ENCODE peak calls at places on chromosomes 6 and 20, in four cellular contexts. B, D, U and X are unnamed samples.

GRCh38 chr6:130787726-130788500 is 39.3 kb upstream of the SMLR1 start:
- DNase-seq in B (no peak), D (no peak), U (no peak), X (no peak)

GRCh38 chr6:107114872-107115694 is at the start of gene BEND3:
- DNase-seq in B (peak; percentile 64), D (no peak), U (peak; percentile 91), X (peak; percentile 52)

GRCh38 chr6:106685833-106686232 is 56.5 kb downstream of the QRSL1 start:
- DNase-seq in B (no peak), D (no peak), U (no peak), X (no peak)

GRCh38 chr20:48556956-48557355 is 270.8 kb downstream of the PREX1 start:
- DNase-seq in B (no peak), D (no peak), U (no peak), X (no peak)

GRCh38 chr6:113359155-113360140 is 497.7 kb upstream of the MARCKS start:
- DNase-seq in B (no peak), D (no peak), U (no peak), X (peak; percentile 40)

GRCh38 chr6:137799950-137800568 is 67.0 kb upstream of the TNFAIP3 start:
- DNase-seq in B (no peak), D (no peak), U (no peak), X (peak; percentile 41)

GRCh38 chr20:1635291-1635979 is 15.6 kb upstream of the SIRPB1 start:
- DNase-seq in B (no peak), D (no peak), U (no peak), X (no peak)

GRCh38 chr20:14127831-14128230 is 132.5 kb downstream of the MACROD2 start:
- DNase-seq in B (no peak), D (no peak), U (no peak), X (no peak)

GRCh38 chr6:19472850-19473249 is 364.3 kb upstream of the ID4 start:
- DNase-seq in B (no peak), D (no peak), U (no peak), X (peak; percentile 27)

GRCh38 chr6:46526607-46527006 is 35.4 kb upstream of the RCAN2 start:
- DNase-seq in B (no peak), D (no peak), U (no peak), X (no peak)

GRCh38 chr6:41937881-41938574 is 3.6 kb downstream of the CCND3 start:
- DNase-seq in B (no peak), D (no peak), U (no peak), X (no peak)

GRCh38 chr6:51720327-51720726 is 367.1 kb downstream of the PKHD1 start:
- DNase-seq in B (no peak), D (no peak), U (no peak), X (no peak)
- TF ChIP-seq CTCF in B (no peak), D (no peak), U (no peak), X (no peak)

GRCh38 chr6:152136449-152136825 is 329.0 kb downstream of the ESR1 start:
- DNase-seq in B (no peak), D (peak; percentile 48), U (peak; percentile 37), X (no peak)
- TF ChIP-seq CTCF in B (no peak), D (no peak), U (no peak), X (no peak)

DNA sequence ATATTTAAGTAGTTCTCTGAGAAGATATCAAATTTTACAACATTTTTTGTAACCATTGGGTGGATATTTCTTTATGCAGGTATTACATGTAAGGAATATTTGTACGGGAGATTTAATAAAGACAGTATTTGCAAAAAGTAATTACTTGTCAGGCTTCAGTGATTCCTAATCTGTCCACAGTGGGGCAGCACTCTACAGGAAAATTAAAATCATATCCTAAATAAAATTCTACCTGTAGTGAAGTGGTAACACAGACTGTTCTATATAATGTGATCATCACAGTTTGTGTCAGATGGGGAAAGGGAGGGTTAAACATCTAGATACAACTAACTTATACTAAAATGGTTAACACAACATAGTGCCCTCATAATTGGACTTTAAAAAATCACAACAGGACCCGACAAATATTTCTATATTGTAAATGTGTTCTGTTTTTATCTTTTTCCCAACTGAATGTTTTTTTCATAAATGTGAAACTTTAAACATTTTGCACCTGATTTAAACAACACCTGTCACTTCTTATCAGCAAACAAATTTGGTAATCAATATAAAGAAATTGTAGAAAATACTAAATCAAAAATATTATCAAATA is 145.6 kb upstream of the MANEA start:
- DNase-seq in B (peak; percentile 20), D (peak; percentile 38), U (no peak), X (peak; percentile 57)
- TF ChIP-seq CTCF in B (no peak), D (peak; percentile 89), U (peak; percentile 70), X (peak; percentile 45)

DNA sequence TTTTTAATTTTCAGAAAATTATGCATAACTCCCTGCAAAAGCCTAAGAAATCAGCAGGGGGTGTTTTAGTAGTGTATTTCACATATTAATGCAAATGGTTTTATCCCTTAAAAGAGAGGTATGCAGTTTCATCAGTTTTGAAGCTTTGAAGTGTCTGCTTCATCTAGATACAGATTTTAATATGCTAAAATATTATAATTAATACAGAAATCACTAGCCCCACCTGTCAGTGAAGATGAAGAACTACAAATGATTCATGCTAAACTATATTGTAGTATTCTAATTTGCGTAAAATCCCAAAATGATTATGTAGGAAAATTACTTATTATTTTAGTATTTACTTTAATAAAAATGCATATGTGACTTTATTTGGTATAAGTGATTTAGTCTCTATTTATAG is 2.9 kb upstream of the TFB1M start:
- DNase-seq in B (no peak), D (no peak), U (no peak), X (no peak)
- TF ChIP-seq CTCF in B (no peak), D (peak; percentile 27), U (no peak), X (no peak)

DNA sequence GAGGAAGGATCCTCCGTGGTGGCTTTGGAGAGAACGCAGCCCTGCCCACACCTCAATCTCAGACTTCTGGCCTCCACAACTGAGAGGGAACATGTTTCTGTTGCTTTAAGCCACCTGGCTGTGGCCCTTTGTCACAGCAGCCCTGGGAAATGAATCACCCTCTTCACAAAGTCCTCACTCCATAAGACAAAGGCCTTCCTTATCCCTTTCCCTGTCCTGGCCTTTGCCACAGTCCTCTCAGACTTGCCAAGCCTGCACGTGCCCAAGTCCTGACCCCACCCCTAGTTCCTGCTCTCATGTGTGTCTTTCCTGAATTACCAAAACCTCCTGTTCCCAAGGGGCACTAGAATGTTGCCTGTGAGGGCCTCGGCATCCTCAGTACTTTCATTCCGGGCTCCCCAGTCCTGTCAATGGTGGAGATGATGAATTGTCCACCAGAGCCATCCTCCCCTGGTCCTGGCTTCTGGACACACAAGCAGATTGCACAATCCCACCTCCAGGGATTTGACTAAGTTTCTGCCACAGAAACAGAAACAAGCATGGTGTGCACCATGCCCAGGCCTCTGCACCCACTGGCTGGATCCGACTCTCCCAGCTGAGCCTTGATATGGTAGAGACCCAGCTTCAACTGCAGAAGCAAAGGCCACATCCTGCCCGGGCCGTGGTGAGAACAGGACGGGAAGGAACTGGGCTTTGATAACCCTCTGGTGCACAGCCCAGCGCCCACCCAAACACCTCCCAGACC is 232.6 kb upstream of the PDE10A start:
- DNase-seq in B (no peak), D (no peak), U (no peak), X (peak; percentile 58)
- TF ChIP-seq CTCF in B (no peak), D (no peak), U (no peak), X (peak; percentile 29)

GRCh38 chr6:117549606-117550005 is 52.7 kb downstream of the GOPC start:
- DNase-seq in B (no peak), D (no peak), U (no peak), X (no peak)
- TF ChIP-seq CTCF in B (no peak), D (no peak), U (no peak), X (no peak)